ENCODE peak calls at places on chromosomes 7 and 10, in ten cellular contexts. B is WTC11; O is dorsolateral prefrontal cortex; U is activated CD4-positive, alpha-beta T cell treated with anti-CD3 and anti-CD28 coated beads, Interleukin-2, amount 50 U/mL, for 1 hour; H is endothelial cell; J is activated gamma-delta T cell treated with anti-CD3 and anti-CD28 coated beads, Interleukin-2, amount 50 U/mL, for 16 hours; D is AG04449; F is NCI-H1092 treated with DMSO at 0.1 percent for 48 hours; W is NCI-H510A treated with DMSO at 0.1 percent for 48 hours; N is NCI-H1105. A is an unnamed sample.

GRCh38 chr10:82378146-82378545 is 503.2 kb downstream of the NRG3 start:
- DNase-seq in B (no peak), O (no peak), U (no peak), H (no peak), J (no peak), D (no peak), F (no peak), W (no peak), N (no peak), A (no peak)

GRCh38 chr7:129644634-129645230 is 33.2 kb downstream of the NRF1 start:
- DNase-seq in B (no peak), O (no peak), U (no peak), H (peak; percentile 7), J (no peak), D (no peak), F (peak; percentile 78), W (peak; percentile 13), N (peak; percentile 29), A (no peak)

GRCh38 chr7:15561840-15562239 is at the start of gene AGMO:
- DNase-seq in B (no peak), O (peak; percentile 66), U (no peak), H (no peak), J (no peak), D (no peak), F (peak; percentile 68), W (peak; percentile 16), N (no peak), A (no peak)

GRCh38 chr10:63497321-63497720 is 23.9 kb upstream of the REEP3 start:
- DNase-seq in B (no peak), O (no peak), U (no peak), H (no peak), J (no peak), D (no peak), F (no peak), W (no peak), N (no peak), A (no peak)

GRCh38 chr10:17066000-17066399 is 63.6 kb downstream of the CUBN start:
- DNase-seq in B (no peak), O (no peak), U (no peak), H (no peak), J (no peak), D (no peak), F (no peak), W (no peak), N (no peak), A (no peak)

GRCh38 chr10:28754930-28755718 is 77.8 kb downstream of the BAMBI start:
- DNase-seq in B (no peak), O (no peak), U (no peak), H (no peak), J (no peak), D (no peak), F (no peak), W (no peak), N (no peak), A (no peak)

GRCh38 chr10:76255241-76255640 is 823.8 kb downstream of the LRMDA start:
- DNase-seq in B (no peak), O (no peak), U (no peak), H (no peak), J (no peak), D (no peak), F (no peak), W (no peak), N (no peak), A (no peak)

GRCh38 chr7:51186531-51186930 is 130.1 kb downstream of the COBL start:
- DNase-seq in B (no peak), O (no peak), U (no peak), H (no peak), J (no peak), D (no peak), F (no peak), W (no peak), N (no peak), A (no peak)

GRCh38 chr7:30656611-30657010 is 25.6 kb downstream of the CRHR2 start:
- DNase-seq in B (no peak), O (no peak), U (no peak), H (no peak), J (no peak), D (no peak), F (peak; percentile 6), W (no peak), N (no peak), A (no peak)

GRCh38 chr10:42553064-42553407 is 85.3 kb downstream of the ZNF33B start:
- DNase-seq in B (no peak), O (no peak), U (peak; percentile 5), H (peak; percentile 17), J (no peak), D (no peak), F (no peak), W (no peak), N (no peak), A (no peak)

GRCh38 chr10:102678842-102679289 is 34.6 kb downstream of the TRIM8 start:
- DNase-seq in B (peak; percentile 92), O (peak; percentile 74), U (no peak), H (peak; percentile 85), J (no peak), D (no peak), F (peak; percentile 72), W (peak; percentile 97), N (peak; percentile 45), A (peak; percentile 92)